ENCODE peak calls at places on chromosome 5, in eight cellular contexts. N is neural progenitor cell, M is fibroblast of lung, D is PC-3, E is A673, A is H1, G is HCT116, L is GM23248. H is an unnamed sample.
A peak's percentile ranks its signal among the peaks of the same experiment; 100 is the strongest.

GRCh38 chr5:181088289-181088688 is 42.7 kb downstream of the OR2V1 start:
- DNase-seq in E (peak; percentile 28), G (peak; percentile 42), D (peak; percentile 33), N (peak; percentile 65), L (peak; percentile 42), A (no peak), M (no peak), H (no peak)

GRCh38 chr5:145198871-145199270 is 636.3 kb downstream of the PRELID2 start:
- DNase-seq in L (no peak), G (no peak), N (no peak), M (no peak), E (no peak), D (no peak), A (no peak), H (no peak)

GRCh38 chr5:82561786-82562185 is 283.6 kb upstream of the RPS23 start:
- DNase-seq in N (no peak), E (no peak), D (no peak), A (no peak), G (no peak), M (peak; percentile 25), L (no peak), H (no peak)

GRCh38 chr5:139638736-139639618 is 9.2 kb upstream of the CXXC5 start:
- DNase-seq in G (no peak), N (peak; percentile 42), M (no peak), D (no peak), E (peak; percentile 32), A (peak; percentile 43), L (no peak), H (peak; percentile 4)

GRCh38 chr5:176887252-176887849 is 11.8 kb downstream of the HK3 start:
- DNase-seq in A (no peak), G (no peak), E (no peak), M (no peak), D (no peak), N (no peak), L (no peak), H (no peak)

GRCh38 chr5:34791761-34792244 is 47.2 kb upstream of the TTC23L start:
- DNase-seq in N (no peak), L (peak; percentile 47), M (peak; percentile 18), A (no peak), E (no peak), G (no peak), D (no peak), H (no peak)

GRCh38 chr5:51187953-51188591 is 195.2 kb upstream of the ISL1 start:
- DNase-seq in N (peak; percentile 29), A (no peak), M (no peak), D (no peak), L (no peak), G (no peak), E (no peak), H (no peak)

GRCh38 chr5:116084231-116084630 is 594 bp upstream of the COMMD10 start:
- DNase-seq in G (no peak), L (peak; percentile 63), N (peak; percentile 32), A (no peak), E (no peak), D (peak; percentile 28), M (peak; percentile 39), H (peak; percentile 52)

GRCh38 chr5:149404746-149405549 is 25.9 kb upstream of the IL17B start:
- DNase-seq in L (peak; percentile 92), M (peak; percentile 90), A (no peak), G (no peak), D (no peak), N (no peak), E (no peak), H (no peak)

GRCh38 chr5:27437594-27438200 is 399.3 kb upstream of the CDH9 start:
- DNase-seq in E (no peak), L (no peak), N (no peak), A (no peak), G (no peak), D (no peak), M (no peak), H (no peak)

GRCh38 chr5:176640616-176641015 is 6.7 kb upstream of the TSPAN17 start:
- DNase-seq in D (no peak), M (no peak), G (no peak), N (no peak), L (no peak), A (no peak), E (no peak), H (no peak)

GRCh38 chr5:145204741-145205140 is 630.4 kb downstream of the PRELID2 start:
- DNase-seq in M (no peak), D (no peak), G (no peak), E (no peak), L (no peak), A (no peak), N (no peak), H (no peak)

GRCh38 chr5:174733836-174734235 is 9.5 kb downstream of the MSX2 start:
- DNase-seq in E (no peak), L (no peak), G (no peak), M (no peak), D (no peak), N (no peak), A (no peak), H (no peak)

GRCh38 chr5:174733091-174733690 is 8.8 kb downstream of the MSX2 start:
- DNase-seq in G (no peak), A (peak; percentile 69), L (no peak), N (peak; percentile 52), D (no peak), M (no peak), E (no peak), H (no peak)

GRCh38 chr5:174736351-174736721 is 12.0 kb downstream of the MSX2 start:
- DNase-seq in E (no peak), D (no peak), L (peak; percentile 94), A (no peak), M (peak; percentile 51), G (no peak), N (no peak), H (no peak)

GRCh38 chr5:174735498-174736350 is 11.3 kb downstream of the MSX2 start:
- DNase-seq in G (peak; percentile 45), A (peak; percentile 73), N (peak; percentile 88), D (peak; percentile 62), L (peak; percentile 57), E (no peak), M (no peak), H (no peak)

GRCh38 chr5:174734571-174735497 is 10.5 kb downstream of the MSX2 start:
- DNase-seq in M (no peak), G (no peak), L (no peak), D (no peak), A (peak; percentile 57), E (no peak), N (peak; percentile 42), H (no peak)
- TF ChIP-seq EZH2 in M (peak; percentile 34), G (no peak), L (peak; percentile 88), D (no peak), A (peak; percentile 87), E (no peak), N (no peak), H (no peak)

DNA sequence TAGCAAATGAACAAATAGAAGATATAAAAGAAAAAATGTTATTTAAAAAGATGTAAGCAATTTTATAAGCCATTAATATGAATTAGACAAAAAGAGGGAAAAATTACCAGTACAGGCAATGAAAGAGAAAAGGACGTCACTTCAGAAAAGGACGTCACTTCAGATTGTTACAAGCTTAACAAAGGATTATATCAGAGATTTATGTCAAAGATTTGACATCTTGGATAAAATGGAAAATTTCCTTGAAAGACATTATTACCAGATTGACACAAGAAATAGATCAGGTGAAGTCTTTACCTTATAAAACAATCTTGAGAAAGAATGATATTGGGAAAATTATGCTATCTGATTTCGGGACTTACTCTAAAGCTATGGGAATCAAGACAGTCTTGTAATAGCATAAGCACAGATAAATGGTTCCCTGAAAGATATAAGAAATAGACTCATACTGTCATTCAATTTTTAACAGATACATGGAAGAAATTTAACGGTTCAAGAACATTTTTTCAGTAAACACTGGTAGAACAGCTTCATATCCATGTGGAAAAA is 625.4 kb upstream of the EDIL3 start:
- DNase-seq in M (no peak), A (no peak), G (no peak), L (no peak), N (no peak), D (no peak), E (no peak), H (no peak)
- H3K9me3 ChIP-seq in M (no peaks in the 10 kb centered on the region), A (no peaks in the 10 kb centered on the region), G (no peaks in the 10 kb centered on the region), L (peaks cover 2% of the 10 kb centered on the region), N (no peaks in the 10 kb centered on the region), D (no peaks in the 10 kb centered on the region), E (no peaks in the 10 kb centered on the region), H (no peaks in the 10 kb centered on the region)

GRCh38 chr5:89265511-89266169 is 382.7 kb upstream of the MEF2C start:
- DNase-seq in A (no peak), M (peak; percentile 86), G (no peak), D (peak; percentile 51), L (peak; percentile 87), N (no peak), E (no peak), H (no peak)

GRCh38 chr5:89269721-89270120 is 386.7 kb upstream of the MEF2C start:
- DNase-seq in A (no peak), E (no peak), L (no peak), G (no peak), D (no peak), M (no peak), N (no peak), H (no peak)

GRCh38 chr5:89270901-89271300 is 387.9 kb upstream of the MEF2C start:
- DNase-seq in A (no peak), G (no peak), E (no peak), D (no peak), L (no peak), M (no peak), N (no peak), H (no peak)

GRCh38 chr5:89268460-89268859 is 385.5 kb upstream of the MEF2C start:
- DNase-seq in N (no peak), G (no peak), A (no peak), M (no peak), E (no peak), D (no peak), L (no peak), H (no peak)

GRCh38 chr5:89267764-89268163 is 384.8 kb upstream of the MEF2C start:
- DNase-seq in A (no peak), G (no peak), D (no peak), N (no peak), E (no peak), L (no peak), M (no peak), H (no peak)
- H3K27ac ChIP-seq in A (no peak overlapping the region), G (no peak overlapping the region), D (no peak overlapping the region), N (no peak overlapping the region), E (no peak overlapping the region), L (no peak overlapping the region), M (no peak overlapping the region), H (no peak overlapping the region)

DNA sequence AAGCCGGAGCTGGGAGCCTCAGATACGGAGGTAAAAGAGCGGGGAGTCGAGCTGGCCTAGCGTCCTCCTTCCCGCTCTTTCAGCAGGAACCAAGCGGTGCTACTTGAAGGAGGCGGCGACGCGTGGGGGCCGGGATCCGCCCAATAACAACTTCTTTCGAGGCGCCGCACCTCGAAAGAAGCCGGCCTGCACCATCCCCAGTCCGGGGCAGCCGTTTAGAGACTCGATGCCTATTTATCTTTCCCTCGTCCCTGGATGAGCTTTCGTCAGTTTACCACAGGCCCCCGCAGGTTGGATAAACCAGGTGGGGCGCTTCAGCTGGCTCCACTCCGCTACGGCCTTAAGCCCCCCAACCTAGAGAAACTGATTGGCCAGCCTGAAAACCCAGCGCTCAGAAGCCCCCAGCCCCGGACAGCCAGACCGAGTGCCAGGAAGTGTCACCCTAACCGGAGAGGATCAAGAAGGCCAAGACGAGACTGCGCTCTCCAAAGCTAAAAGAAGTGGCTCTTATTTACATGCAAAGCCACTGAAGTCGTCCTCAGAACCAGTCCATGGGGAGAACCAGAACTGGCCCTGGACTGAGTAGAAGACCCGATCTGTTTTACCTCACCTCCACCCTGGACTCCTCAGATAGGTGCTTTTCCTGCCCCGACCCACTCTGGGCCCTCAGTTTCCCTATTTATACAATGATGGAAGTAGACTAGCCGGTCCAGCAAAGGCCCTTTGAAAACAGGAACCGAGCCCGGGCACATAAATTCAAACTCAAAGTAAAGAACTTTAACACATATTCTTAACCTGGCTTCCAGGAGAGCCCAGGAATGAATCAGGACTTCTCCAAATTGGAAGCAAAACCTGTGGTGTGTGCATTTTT is 1.4 kb downstream of the HAND1 start:
- DNase-seq in D (no peak), L (no peak), G (no peak), M (no peak), E (no peak), N (peak; percentile 66), A (peak; percentile 71), H (no peak)
- TF ChIP-seq EZH2 in D (no peak), L (peak; percentile 92), G (no peak), M (peak; percentile 6), E (no peak), N (no peak), A (no peak), H (no peak)